ENCODE peak calls at places on chromosomes 3 and 15, in five cellular contexts. N is endothelial cell of umbilical vein, A is prostate gland, G is K562, M is A549. T is an unnamed sample.

GRCh38 chr15:69591905-69592508 is 139.4 kb downstream of the RPLP1 start:
- DNase-seq in A (peak), G (no peak), M (peak), N (no peak), T (no peak)

GRCh38 chr15:73897441-73898261 is 24.3 kb downstream of the TBC1D21 start:
- DNase-seq in G (peak), A (no peak), M (peak), N (peak), T (peak)

GRCh38 chr15:63794271-63794670 is 39.5 kb downstream of the HERC1 start:
- DNase-seq in A (no peak), N (no peak), M (no peak), G (no peak), T (no peak)

GRCh38 chr3:168968611-168969010 is 694.9 kb downstream of the MECOM start:
- DNase-seq in N (no peak), A (no peak), M (no peak), G (no peak), T (no peak)

GRCh38 chr15:43493687-43494472 is 924 bp upstream of the TP53BP1 start:
- DNase-seq in M (no peak), A (no peak), N (no peak), G (peak), T (peak)

GRCh38 chr3:81581966-81582599 is 179.4 kb downstream of the GBE1 start:
- DNase-seq in N (peak), G (peak), M (peak), A (no peak), T (peak)

GRCh38 chr3:194300392-194300758 is 50.8 kb downstream of the CPN2 start:
- DNase-seq in M (no peak), A (peak), G (no peak), N (no peak), T (no peak)

GRCh38 chr3:172716476-172716875 is 5.6 kb upstream of the NCEH1 start:
- DNase-seq in M (no peak), N (no peak), A (no peak), G (no peak), T (no peak)

GRCh38 chr3:63578858-63579257 is 73.6 kb upstream of the SNTN start:
- DNase-seq in A (no peak), N (no peak), M (no peak), G (no peak), T (no peak)

GRCh38 chr3:127738192-127738840 is 65.6 kb downstream of the ABTB1 start:
- DNase-seq in G (peak), A (peak), N (no peak), M (peak), T (no peak)

GRCh38 chr15:76235186-76235826 is 76.0 kb downstream of the ETFA start:
- DNase-seq in N (peak), G (peak), M (peak), A (no peak), T (peak)

GRCh38 chr15:80436511-80437307 is 32.5 kb downstream of the ARNT2 start:
- DNase-seq in A (no peak), N (no peak), G (no peak), M (peak), T (no peak)

GRCh38 chr3:71690222-71690821 is 34.9 kb downstream of the EIF4E3 start:
- DNase-seq in N (no peak), M (no peak), A (no peak), G (no peak), T (no peak)

GRCh38 chr3:180188512-180189309 is 152.0 kb upstream of the PEX5L start:
- DNase-seq in M (no peak), N (no peak), A (no peak), G (no peak), T (no peak)

GRCh38 chr15:48616216-48616615 is 29.3 kb downstream of the FBN1 start:
- DNase-seq in M (no peak), N (no peak), A (no peak), G (no peak), T (no peak)

GRCh38 chr3:58962816-58963215 is 87.0 kb downstream of the CFAP20DC start:
- DNase-seq in N (no peak), A (no peak), M (no peak), G (no peak), T (no peak)

GRCh38 chr3:124266517-124266916 is 274.6 kb upstream of the ROPN1 start:
- DNase-seq in A (no peak), M (peak), N (peak), G (no peak), T (no peak)

GRCh38 chr15:44720460-44721185 is 9.3 kb downstream of the B2M start:
- DNase-seq in N (no peak), A (no peak), G (no peak), M (no peak), T (no peak)

GRCh38 chr15:27832263-27832647 is 266.9 kb downstream of the OCA2 start:
- DNase-seq in A (no peak), G (no peak), M (no peak), N (no peak), T (no peak)

GRCh38 chr3:15207836-15208504 is 1.9 kb downstream of the CAPN7 start:
- DNase-seq in A (no peak), N (peak), G (no peak), M (no peak), T (peak)

GRCh38 chr3:73419179-73419803 is 205.4 kb downstream of the PDZRN3 start:
- DNase-seq in A (no peak), G (no peak), M (no peak), N (no peak), T (no peak)

GRCh38 chr15:55530861-55531313 is 22.9 kb upstream of the DNAAF4 start:
- DNase-seq in M (peak), A (no peak), G (no peak), N (no peak), T (peak)

GRCh38 chr3:178532414-178532813 is 3.8 kb upstream of the KCNMB2 start:
- DNase-seq in G (no peak), N (peak), M (no peak), A (no peak), T (no peak)

GRCh38 chr15:31256385-31257265 is 70.0 kb upstream of the KLF13 start:
- DNase-seq in G (no peak), M (no peak), N (no peak), A (no peak), T (peak)

GRCh38 chr3:114120211-114120610 is 58.6 kb downstream of the DRD3 start:
- DNase-seq in G (no peak), N (no peak), M (no peak), A (no peak), T (no peak)

GRCh38 chr3:4313606-4314308 is 10.6 kb downstream of the SETMAR start:
- DNase-seq in N (peak), A (no peak), M (peak), G (peak), T (no peak)

GRCh38 chr3:151827816-151828215 is 13.9 kb downstream of the AADAC start:
- DNase-seq in M (no peak), G (no peak), N (no peak), A (no peak), T (no peak)

GRCh38 chr3:16386536-16386935 is 121.5 kb downstream of the OXNAD1 start:
- DNase-seq in G (no peak), M (no peak), A (no peak), N (no peak), T (no peak)

GRCh38 chr15:31203999-31204398 is 102.5 kb upstream of the TRPM1 start:
- DNase-seq in M (no peak), A (peak), G (no peak), N (no peak), T (no peak)

GRCh38 chr3:159586587-159587202 is 401.9 kb upstream of the IL12A start:
- DNase-seq in N (peak), A (no peak), M (peak), G (no peak), T (no peak)

GRCh38 chr3:68306571-68306970 is 625.8 kb downstream of the TAFA4 start:
- DNase-seq in N (no peak), G (peak), M (no peak), A (no peak), T (peak)

GRCh38 chr3:72597756-72598195 is 250.5 kb downstream of the SHQ1 start:
- DNase-seq in G (peak), N (no peak), M (peak), A (no peak), T (no peak)

GRCh38 chr15:51735611-51736010 is 1.8 kb downstream of the LYSMD2 start:
- DNase-seq in N (no peak), A (no peak), M (no peak), G (no peak), T (peak)

GRCh38 chr3:2106438-2106837 is 7.8 kb downstream of the CNTN4 start:
- DNase-seq in M (no peak), A (no peak), G (no peak), N (no peak), T (no peak)

GRCh38 chr15:62578548-62578947 is 413.5 kb upstream of the C2CD4B start:
- DNase-seq in A (no peak), M (no peak), G (no peak), N (no peak), T (no peak)

GRCh38 chr15:97750071-97750470 is 210.4 kb upstream of the ARRDC4 start:
- DNase-seq in N (no peak), G (no peak), M (no peak), A (no peak), T (no peak)

GRCh38 chr15:29674661-29675533 is 147.4 kb downstream of the TJP1 start:
- DNase-seq in G (peak), N (peak), M (peak), A (no peak), T (no peak)

GRCh38 chr15:84872009-84872900 is 12.2 kb upstream of the SLC28A1 start:
- DNase-seq in N (no peak), A (no peak), G (no peak), M (no peak), T (no peak)
- TF ChIP-seq POLR2A in N (no peak), A (no peak), G (no peak), M (no peak), T (no peak)

GRCh38 chr15:72323752-72324151 is 3.8 kb upstream of the CELF6 start:
- DNase-seq in G (no peak), M (no peak), A (no peak), N (no peak), T (no peak)

GRCh38 chr15:72318408-72318942 is 1.5 kb downstream of the CELF6 start:
- DNase-seq in M (peak), G (peak), A (no peak), N (no peak), T (peak)

GRCh38 chr15:72319360-72319984 is 485 bp downstream of the CELF6 start:
- DNase-seq in G (peak), N (peak), A (peak), M (peak), T (peak)

GRCh38 chr15:72315706-72316370 is 4.1 kb downstream of the CELF6 start:
- DNase-seq in M (no peak), N (no peak), G (no peak), A (no peak), T (peak)

DNA sequence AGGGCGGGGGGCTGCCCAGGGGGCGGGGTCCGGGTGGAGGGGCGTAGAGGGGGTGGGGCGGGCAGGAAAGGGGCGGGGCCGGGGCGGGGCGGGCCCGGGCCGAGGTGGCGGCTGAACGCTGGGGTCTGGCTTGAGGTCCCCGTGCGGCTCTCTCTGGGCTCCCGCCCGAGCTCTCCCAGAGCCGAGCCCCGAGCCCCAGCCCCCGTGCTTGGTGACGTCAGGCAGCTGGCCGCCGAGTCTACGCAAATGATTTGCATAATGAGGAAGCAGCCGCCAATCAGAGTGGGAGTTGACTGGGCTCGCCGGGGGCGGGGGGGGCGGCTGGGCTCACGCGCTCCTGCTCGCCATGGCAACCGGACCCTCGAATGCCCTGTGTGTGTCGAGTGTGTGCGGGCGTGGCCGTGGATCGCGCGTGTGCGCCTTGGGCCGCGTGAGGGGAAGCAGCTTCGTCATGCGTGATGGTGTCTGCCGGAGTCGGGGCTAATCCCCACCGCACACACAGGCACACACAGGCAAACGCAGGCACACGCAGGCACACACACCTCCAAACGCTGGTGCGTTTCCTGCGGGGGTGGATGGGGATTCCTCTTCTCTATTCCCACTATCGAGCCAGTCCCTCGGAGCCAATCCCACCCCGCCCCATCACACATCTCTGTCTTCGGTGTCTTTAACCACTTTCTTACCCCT is at the start of gene CELF6:
- DNase-seq in N (peak), G (peak), A (peak), M (peak), T (peak)
- TF ChIP-seq POLR2A in N (no peak), G (no peak), A (no peak), M (no peak), T (no peak)

GRCh38 chr3:133135303-133135702 is 97.1 kb downstream of the TMEM108 start:
- DNase-seq in M (no peak), N (no peak), A (no peak), G (no peak), T (no peak)

GRCh38 chr3:133127381-133127780 is 89.2 kb downstream of the TMEM108 start:
- DNase-seq in N (no peak), G (no peak), A (no peak), M (no peak), T (no peak)

GRCh38 chr3:133125171-133125570 is 87.0 kb downstream of the TMEM108 start:
- DNase-seq in G (no peak), N (no peak), A (no peak), M (no peak), T (no peak)

GRCh38 chr3:133125802-133126201 is 87.6 kb downstream of the TMEM108 start:
- DNase-seq in M (no peak), N (no peak), A (no peak), G (no peak), T (no peak)

DNA sequence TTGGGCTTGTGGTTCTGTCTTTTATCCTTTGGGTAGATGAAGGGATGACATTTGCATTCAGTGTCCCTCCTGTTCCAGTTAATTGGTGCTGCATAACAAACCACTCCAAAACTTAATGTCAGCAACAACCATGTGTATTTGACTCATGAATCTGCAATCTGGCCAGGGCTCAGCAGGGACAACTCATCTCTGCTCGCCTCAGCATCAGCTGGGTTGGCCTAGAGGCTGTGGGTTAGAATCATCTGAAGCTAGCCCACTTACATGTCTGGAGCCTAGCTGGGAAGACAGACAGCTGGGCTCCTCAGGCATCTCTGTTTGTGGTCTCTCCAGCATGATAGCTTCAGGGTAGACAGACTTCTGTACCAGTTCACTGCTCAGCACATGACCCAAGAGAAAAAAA is 92.0 kb downstream of the TMEM108 start:
- DNase-seq in N (no peak), G (no peak), A (no peak), M (no peak), T (no peak)
- TF ChIP-seq POLR2A in N (no peak), G (no peak), A (no peak), M (no peak), T (no peak)

DNA sequence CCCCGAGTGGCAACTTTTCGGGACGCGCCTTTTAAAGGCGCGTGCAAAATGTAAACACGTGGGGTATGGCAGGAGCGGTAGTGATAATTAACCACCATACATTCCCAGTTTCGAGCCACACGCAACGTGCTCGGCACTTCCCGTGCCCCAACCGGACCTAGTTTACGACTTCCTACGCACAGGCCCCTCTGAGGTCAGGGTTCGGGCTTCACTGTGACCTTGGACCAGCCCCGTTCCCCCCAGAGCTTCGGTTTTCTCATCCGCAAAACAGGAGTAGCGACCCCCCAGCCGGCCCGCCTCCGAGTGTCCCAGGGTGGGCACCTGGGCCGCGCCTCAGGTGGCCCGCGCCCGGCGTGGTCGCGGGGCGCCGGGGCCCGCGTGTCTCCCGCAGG is 451 bp downstream of the CHCHD4 start:
- DNase-seq in A (no peak), G (peak), M (peak), N (no peak), T (peak)
- TF ChIP-seq POLR2A in A (no peak), G (peak), M (peak), N (no peak), T (no peak)

GRCh38 chr3:23325466-23326065 is 122.4 kb downstream of the UBE2E2 start:
- DNase-seq in G (no peak), M (no peak), N (peak), A (no peak), T (no peak)
- TF ChIP-seq POLR2A in G (no peak), M (no peak), N (no peak), A (no peak), T (no peak)

GRCh38 chr3:13496879-13497278 is 16.8 kb downstream of the HDAC11 start:
- DNase-seq in M (no peak), G (no peak), N (no peak), A (no peak), T (no peak)

GRCh38 chr3:13497386-13497785 is 17.3 kb downstream of the HDAC11 start:
- DNase-seq in A (no peak), N (no peak), G (no peak), M (no peak), T (no peak)

GRCh38 chr3:13494463-13495350 is 14.6 kb downstream of the HDAC11 start:
- DNase-seq in N (no peak), G (peak), M (peak), A (no peak), T (peak)

GRCh38 chr3:13495351-13495813 is 15.3 kb downstream of the HDAC11 start:
- DNase-seq in A (no peak), G (no peak), M (no peak), N (no peak), T (no peak)

DNA sequence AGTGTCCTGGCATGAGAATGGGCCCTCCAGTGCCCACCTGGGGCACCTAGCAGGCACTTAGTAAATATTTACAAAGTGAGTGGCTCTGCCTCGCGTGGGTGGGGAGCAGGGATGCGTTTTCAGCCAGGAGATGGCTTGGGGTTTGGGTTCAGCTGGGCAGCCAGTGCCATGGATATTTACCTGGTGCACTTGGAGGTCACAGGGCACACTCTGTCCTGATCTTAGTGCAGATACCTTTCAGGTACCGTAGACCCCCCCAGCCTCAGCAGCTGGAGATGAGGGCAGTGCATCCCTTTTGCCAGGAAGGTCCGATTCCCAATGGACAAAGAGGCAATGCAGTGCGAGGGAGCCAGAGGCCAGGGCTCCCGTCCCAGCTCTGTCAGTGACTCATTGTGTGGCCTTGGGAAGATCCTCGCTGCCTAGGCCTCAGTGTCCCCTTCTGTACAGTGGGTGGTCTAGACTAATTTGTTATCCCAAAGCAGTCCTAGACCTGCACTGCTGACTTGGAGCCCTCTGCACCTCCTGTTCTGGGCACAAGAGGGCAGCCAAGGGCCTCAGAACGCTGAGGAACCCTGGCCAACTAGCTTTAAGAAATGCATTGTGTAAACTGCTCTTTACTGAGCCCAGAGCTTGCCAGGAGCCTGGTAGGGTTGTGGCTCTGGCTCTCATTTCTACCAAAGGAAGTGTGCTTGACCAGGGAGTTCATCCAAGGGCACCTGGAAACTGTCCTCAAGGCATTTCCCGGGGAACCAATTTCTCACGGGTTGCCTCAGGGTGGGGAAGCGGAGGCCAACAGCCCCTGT is 16.0 kb downstream of the HDAC11 start:
- DNase-seq in M (peak), G (peak), A (peak), N (peak), T (peak)
- TF ChIP-seq POLR2A in M (no peak), G (no peak), A (no peak), N (no peak), T (no peak)

GRCh38 chr15:40161693-40162401 is 978 bp downstream of the BUB1B start:
- DNase-seq in A (no peak), M (no peak), G (peak), N (no peak), T (peak)

GRCh38 chr15:40163657-40164416 is 3.0 kb downstream of the BUB1B start:
- DNase-seq in M (no peak), G (no peak), N (no peak), A (no peak), T (no peak)

GRCh38 chr15:40160689-40161688 is at the start of gene BUB1B:
- DNase-seq in N (peak), M (peak), A (peak), G (peak), T (peak)

GRCh38 chr15:40160021-40160420 is 848 bp upstream of the BUB1B start:
- DNase-seq in N (no peak), A (no peak), G (no peak), M (no peak), T (no peak)

GRCh38 chr15:40162552-40162951 is 1.7 kb downstream of the BUB1B start:
- DNase-seq in A (no peak), N (no peak), M (no peak), G (no peak), T (no peak)
- TF ChIP-seq POLR2A in A (no peak), N (no peak), M (no peak), G (no peak), T (no peak)

GRCh38 chr15:67079361-67079760 is 14.0 kb downstream of the SMAD3 start:
- DNase-seq in M (no peak), N (no peak), A (no peak), G (no peak), T (no peak)

GRCh38 chr15:67077641-67078215 is 12.3 kb downstream of the SMAD3 start:
- DNase-seq in M (no peak), N (no peak), A (no peak), G (no peak), T (no peak)

GRCh38 chr15:67072951-67073350 is 7.5 kb downstream of the SMAD3 start:
- DNase-seq in A (no peak), M (no peak), N (no peak), G (no peak), T (no peak)

GRCh38 chr15:67074886-67075229 is 9.5 kb downstream of the SMAD3 start:
- DNase-seq in N (no peak), A (no peak), G (no peak), M (no peak), T (no peak)

GRCh38 chr15:67076147-67076843 is 10.9 kb downstream of the SMAD3 start:
- DNase-seq in G (peak), A (no peak), N (peak), M (peak), T (no peak)
- TF ChIP-seq POLR2A in G (no peak), A (no peak), N (no peak), M (no peak), T (no peak)

GRCh38 chr3:52697622-52697946 is 8.0 kb downstream of the GLT8D1 start:
- DNase-seq in M (no peak), N (no peak), G (no peak), A (no peak), T (no peak)
- TF ChIP-seq POLR2A in M (no peak), N (no peak), G (peak), A (no peak), T (no peak)

T was measured in erythroblast.